ENCODE peak calls at places on chromosomes 11 and 22, in six cellular contexts. One of them, this sample, is unnamed.

GRCh38 chr11:46348986-46349401 is 1.7 kb downstream of the DGKZ start:
- DNase-seq in body of pancreas: no peak
- DNase-seq in heart left ventricle: no peak
- DNase-seq in pancreas: no peak
- DNase-seq in cardiac fibroblast: no peak
- DNase-seq in fibroblast of the aortic adventitia: no peak
- DNase-seq in this sample: no peak

GRCh38 chr11:113884361-113884836 is 9.0 kb upstream of the USP28 start:
- DNase-seq in pancreas: no peak
- DNase-seq in body of pancreas: peak
- DNase-seq in fibroblast of the aortic adventitia: peak
- DNase-seq in cardiac fibroblast: peak
- DNase-seq in heart left ventricle: no peak
- DNase-seq in this sample: peak

GRCh38 chr11:93219440-93219839 is 21.6 kb upstream of the SLC36A4 start:
- DNase-seq in heart left ventricle: no peak
- DNase-seq in cardiac fibroblast: no peak
- DNase-seq in body of pancreas: no peak
- DNase-seq in pancreas: no peak
- DNase-seq in fibroblast of the aortic adventitia: no peak
- DNase-seq in this sample: no peak

GRCh38 chr11:45106006-45106405 is 40.4 kb upstream of the PRDM11 start:
- DNase-seq in cardiac fibroblast: no peak
- DNase-seq in fibroblast of the aortic adventitia: no peak
- DNase-seq in heart left ventricle: no peak
- DNase-seq in pancreas: no peak
- DNase-seq in body of pancreas: no peak
- DNase-seq in this sample: no peak

GRCh38 chr22:46100401-46101105 is 49.8 kb upstream of the PPARA start:
- DNase-seq in body of pancreas: no peak
- DNase-seq in pancreas: no peak
- DNase-seq in heart left ventricle: no peak
- DNase-seq in fibroblast of the aortic adventitia: no peak
- DNase-seq in cardiac fibroblast: no peak
- DNase-seq in this sample: no peak

GRCh38 chr11:46183819-46184218 is 62.6 kb upstream of the PHF21A start:
- DNase-seq in cardiac fibroblast: no peak
- DNase-seq in body of pancreas: no peak
- DNase-seq in pancreas: no peak
- DNase-seq in fibroblast of the aortic adventitia: peak
- DNase-seq in heart left ventricle: no peak
- DNase-seq in this sample: peak

GRCh38 chr11:1843098-1843473 is 4.3 kb downstream of the TNNI2 start:
- DNase-seq in body of pancreas: peak
- DNase-seq in heart left ventricle: peak
- DNase-seq in pancreas: peak
- DNase-seq in fibroblast of the aortic adventitia: no peak
- DNase-seq in cardiac fibroblast: no peak
- DNase-seq in this sample: no peak

GRCh38 chr11:111352935-111353695 is 26.0 kb downstream of the POU2AF1 start:
- DNase-seq in cardiac fibroblast: no peak
- DNase-seq in body of pancreas: peak
- DNase-seq in heart left ventricle: no peak
- DNase-seq in fibroblast of the aortic adventitia: no peak
- DNase-seq in pancreas: peak
- DNase-seq in this sample: no peak

GRCh38 chr22:40383905-40384304 is 13.5 kb downstream of the SGSM3 start:
- DNase-seq in body of pancreas: no peak
- DNase-seq in pancreas: no peak
- DNase-seq in fibroblast of the aortic adventitia: peak
- DNase-seq in cardiac fibroblast: peak
- DNase-seq in heart left ventricle: no peak
- DNase-seq in this sample: peak

GRCh38 chr11:1739576-1739975 is 10.8 kb downstream of the IFITM10 start:
- DNase-seq in body of pancreas: peak
- DNase-seq in heart left ventricle: no peak
- DNase-seq in fibroblast of the aortic adventitia: no peak
- DNase-seq in cardiac fibroblast: no peak
- DNase-seq in pancreas: no peak
- DNase-seq in this sample: no peak

GRCh38 chr22:27919943-27920755 is 1.1 kb upstream of the PITPNB start:
- DNase-seq in fibroblast of the aortic adventitia: peak
- DNase-seq in body of pancreas: peak
- DNase-seq in pancreas: peak
- DNase-seq in heart left ventricle: no peak
- DNase-seq in cardiac fibroblast: peak
- DNase-seq in this sample: peak

GRCh38 chr11:105986554-105986953 is 35.5 kb downstream of the MSANTD4 start:
- DNase-seq in fibroblast of the aortic adventitia: no peak
- DNase-seq in body of pancreas: no peak
- DNase-seq in heart left ventricle: no peak
- DNase-seq in cardiac fibroblast: no peak
- DNase-seq in pancreas: no peak
- DNase-seq in this sample: no peak

GRCh38 chr11:942853-943252 is 17.2 kb downstream of the AP2A2 start:
- DNase-seq in fibroblast of the aortic adventitia: peak
- DNase-seq in heart left ventricle: peak
- DNase-seq in cardiac fibroblast: peak
- DNase-seq in body of pancreas: no peak
- DNase-seq in pancreas: no peak
- DNase-seq in this sample: peak

GRCh38 chr11:83645561-83645960 is 359.4 kb upstream of the CCDC90B start:
- DNase-seq in pancreas: no peak
- DNase-seq in body of pancreas: no peak
- DNase-seq in heart left ventricle: no peak
- DNase-seq in cardiac fibroblast: no peak
- DNase-seq in fibroblast of the aortic adventitia: no peak
- DNase-seq in this sample: no peak

GRCh38 chr22:21982338-21982965 is at the start of gene TOP3B:
- DNase-seq in heart left ventricle: peak
- DNase-seq in body of pancreas: peak
- DNase-seq in cardiac fibroblast: peak
- DNase-seq in fibroblast of the aortic adventitia: peak
- DNase-seq in pancreas: peak
- DNase-seq in this sample: peak
- TF ChIP-seq CTCF in heart left ventricle: no peak
- TF ChIP-seq CTCF in body of pancreas: no peak
- TF ChIP-seq CTCF in cardiac fibroblast: no peak
- TF ChIP-seq CTCF in fibroblast of the aortic adventitia: no peak
- TF ChIP-seq CTCF in pancreas: no peak
- TF ChIP-seq CTCF in this sample: no peak

DNA sequence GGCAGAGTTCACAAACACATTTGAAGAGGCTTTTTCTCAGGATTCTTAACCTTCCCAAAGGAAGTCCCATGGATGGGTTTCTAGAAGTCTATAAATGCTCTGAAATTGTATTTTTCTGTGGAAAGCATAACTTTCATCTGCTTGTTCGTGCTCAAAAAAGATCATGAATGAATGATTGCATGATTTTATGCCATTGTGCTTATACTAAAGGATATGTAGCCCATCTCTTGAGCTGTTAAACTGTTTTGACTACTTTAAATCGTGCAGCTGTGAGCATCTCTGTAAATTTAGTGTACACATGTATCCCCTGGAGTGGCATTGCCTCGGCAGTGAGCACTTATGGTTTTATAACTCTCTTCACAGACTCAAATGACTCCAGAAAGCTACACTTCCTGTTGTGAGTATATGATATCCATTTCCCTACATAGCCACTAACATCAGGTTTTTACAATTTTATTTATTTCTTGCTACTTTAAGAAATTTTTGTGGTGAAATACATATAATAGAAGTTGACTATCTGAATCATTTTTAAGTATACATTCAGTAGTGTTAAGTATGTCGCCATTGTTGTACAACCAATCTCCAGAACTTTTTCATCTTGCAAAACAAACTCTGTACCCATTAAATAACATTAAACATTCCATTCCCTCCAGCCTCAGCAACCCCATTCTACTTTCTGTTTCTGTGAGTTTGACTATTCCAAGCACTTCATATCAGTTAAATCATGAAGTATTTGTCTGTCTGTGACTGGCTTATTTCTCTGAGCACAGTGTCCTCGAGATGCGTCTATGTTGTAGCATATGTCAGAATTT is 8.0 kb downstream of the NEAT1 start:
- DNase-seq in pancreas: no peak
- DNase-seq in body of pancreas: peak
- DNase-seq in cardiac fibroblast: peak
- DNase-seq in heart left ventricle: no peak
- DNase-seq in fibroblast of the aortic adventitia: peak
- DNase-seq in this sample: peak
- H3K4me3 ChIP-seq in pancreas: peak
- H3K4me3 ChIP-seq in body of pancreas: no peak
- H3K4me3 ChIP-seq in cardiac fibroblast: peak
- H3K4me3 ChIP-seq in heart left ventricle: no peak
- H3K4me3 ChIP-seq in fibroblast of the aortic adventitia: peak
- H3K4me3 ChIP-seq in this sample: peak

GRCh38 chr11:76838422-76839068 is 22.2 kb upstream of the ACER3 start:
- DNase-seq in cardiac fibroblast: peak
- DNase-seq in heart left ventricle: no peak
- DNase-seq in pancreas: no peak
- DNase-seq in body of pancreas: no peak
- DNase-seq in fibroblast of the aortic adventitia: peak
- DNase-seq in this sample: peak
- TF ChIP-seq CTCF in cardiac fibroblast: peak
- TF ChIP-seq CTCF in heart left ventricle: peak
- TF ChIP-seq CTCF in pancreas: no peak
- TF ChIP-seq CTCF in body of pancreas: no peak
- TF ChIP-seq CTCF in fibroblast of the aortic adventitia: peak
- TF ChIP-seq CTCF in this sample: peak

GRCh38 chr11:18046116-18046777 is at the start of gene TPH1:
- DNase-seq in pancreas: peak
- DNase-seq in body of pancreas: peak
- DNase-seq in cardiac fibroblast: peak
- DNase-seq in heart left ventricle: peak
- DNase-seq in fibroblast of the aortic adventitia: peak
- DNase-seq in this sample: peak
- H3K4me3 ChIP-seq in pancreas: peak
- H3K4me3 ChIP-seq in body of pancreas: no peak
- H3K4me3 ChIP-seq in cardiac fibroblast: no peak
- H3K4me3 ChIP-seq in heart left ventricle: no peak
- H3K4me3 ChIP-seq in fibroblast of the aortic adventitia: no peak
- H3K4me3 ChIP-seq in this sample: no peak

GRCh38 chr11:103112364-103112763 is 3.1 kb downstream of the DYNC2H1 start:
- DNase-seq in fibroblast of the aortic adventitia: peak
- DNase-seq in pancreas: no peak
- DNase-seq in heart left ventricle: no peak
- DNase-seq in cardiac fibroblast: peak
- DNase-seq in body of pancreas: no peak
- DNase-seq in this sample: peak

GRCh38 chr11:103109818-103110388 is 677 bp downstream of the DYNC2H1 start:
- DNase-seq in fibroblast of the aortic adventitia: no peak
- DNase-seq in cardiac fibroblast: peak
- DNase-seq in pancreas: no peak
- DNase-seq in heart left ventricle: no peak
- DNase-seq in body of pancreas: no peak
- DNase-seq in this sample: peak

GRCh38 chr11:103110406-103110805 is 1.2 kb downstream of the DYNC2H1 start:
- DNase-seq in cardiac fibroblast: peak
- DNase-seq in pancreas: no peak
- DNase-seq in fibroblast of the aortic adventitia: peak
- DNase-seq in body of pancreas: no peak
- DNase-seq in heart left ventricle: no peak
- DNase-seq in this sample: peak

GRCh38 chr11:103111400-103111799 is 2.2 kb downstream of the DYNC2H1 start:
- DNase-seq in pancreas: no peak
- DNase-seq in fibroblast of the aortic adventitia: no peak
- DNase-seq in body of pancreas: no peak
- DNase-seq in cardiac fibroblast: no peak
- DNase-seq in heart left ventricle: no peak
- DNase-seq in this sample: no peak

GRCh38 chr11:103108933-103109817 is at the start of gene DYNC2H1:
- DNase-seq in body of pancreas: peak
- DNase-seq in pancreas: peak
- DNase-seq in fibroblast of the aortic adventitia: peak
- DNase-seq in heart left ventricle: peak
- DNase-seq in cardiac fibroblast: peak
- DNase-seq in this sample: peak
- TF ChIP-seq CTCF in body of pancreas: peak
- TF ChIP-seq CTCF in pancreas: peak
- TF ChIP-seq CTCF in fibroblast of the aortic adventitia: peak
- TF ChIP-seq CTCF in heart left ventricle: peak
- TF ChIP-seq CTCF in cardiac fibroblast: peak
- TF ChIP-seq CTCF in this sample: peak

GRCh38 chr11:118622376-118623290 is 15.2 kb downstream of the PHLDB1 start:
- DNase-seq in body of pancreas: no peak
- DNase-seq in fibroblast of the aortic adventitia: peak
- DNase-seq in heart left ventricle: peak
- DNase-seq in pancreas: no peak
- DNase-seq in cardiac fibroblast: peak
- DNase-seq in this sample: peak
- H3K4me3 ChIP-seq in body of pancreas: no peak
- H3K4me3 ChIP-seq in fibroblast of the aortic adventitia: peak
- H3K4me3 ChIP-seq in heart left ventricle: no peak
- H3K4me3 ChIP-seq in pancreas: peak
- H3K4me3 ChIP-seq in cardiac fibroblast: peak
- H3K4me3 ChIP-seq in this sample: no peak

This sample was measured in fibroblast of mammary gland.